ENCODE peak calls at places on chromosomes 3 and 15, in five cellular contexts. B, U, X, V and S are unnamed samples. For H3K79me2 and H3K9me3, the result is how much of the 10 kb centered on the place peaks cover.

GRCh38 chr15:97728791-97729190 is 231.7 kb upstream of the ARRDC4 start:
- DNase-seq in B (no peak), U (no peak), X (no peak), V (no peak), S (no peak)

GRCh38 chr15:99427668-99428361 is 138.0 kb upstream of the MEF2A start:
- DNase-seq in B (no peak), U (no peak), X (no peak), V (no peak), S (no peak)

GRCh38 chr3:52388933-52389332 is 56.0 kb downstream of the SEMA3G start:
- DNase-seq in B (peak), U (no peak), X (peak), V (no peak), S (no peak)

GRCh38 chr3:133893683-133894333 is 1.9 kb downstream of the RAB6B start:
- DNase-seq in B (no peak), U (no peak), X (no peak), V (no peak), S (no peak)

GRCh38 chr3:23829242-23829934 is 23.6 kb downstream of the UBE2E1 start:
- DNase-seq in B (no peak), U (no peak), X (peak), V (no peak), S (no peak)

GRCh38 chr3:150727653-150728502 is 24.2 kb upstream of the ERICH6 start:
- DNase-seq in B (no peak), U (no peak), X (no peak), V (no peak), S (no peak)

GRCh38 chr3:192851821-192852352 is 65.8 kb downstream of the MB21D2 start:
- DNase-seq in B (peak), U (peak), X (no peak), V (peak), S (peak)

GRCh38 chr3:95048564-95048963 is 985.7 kb downstream of the NSUN3 start:
- DNase-seq in B (no peak), U (peak), X (no peak), V (no peak), S (no peak)

GRCh38 chr3:48926425-48927392 is 8.1 kb downstream of the ARIH2 start:
- DNase-seq in B (peak), U (peak), X (no peak), V (no peak), S (no peak)

GRCh38 chr15:40045572-40046217 is 6.7 kb upstream of the SRP14 start:
- DNase-seq in B (no peak), U (no peak), X (no peak), V (no peak), S (no peak)

GRCh38 chr15:40047413-40048154 is 8.6 kb upstream of the SRP14 start:
- DNase-seq in B (peak), U (peak), X (peak), V (no peak), S (peak)

GRCh38 chr15:40046721-40047412 is 7.9 kb upstream of the SRP14 start:
- DNase-seq in B (peak), U (peak), X (no peak), V (no peak), S (peak)

GRCh38 chr15:40049076-40049475 is 10.1 kb upstream of the SRP14 start:
- DNase-seq in B (no peak), U (no peak), X (no peak), V (no peak), S (no peak)

GRCh38 chr15:40048155-40048792 is 9.3 kb upstream of the SRP14 start:
- DNase-seq in B (no peak), U (no peak), X (peak), V (no peak), S (no peak)
- H3K27ac ChIP-seq in B (peak), U (peak), X (peak), V (no peak), S (peak)

GRCh38 chr15:57245714-57246113 is 130.6 kb upstream of the CGNL1 start:
- DNase-seq in B (no peak), U (no peak), X (no peak), V (no peak), S (no peak)
- H3K79me2 ChIP-seq in B (under half), U (under half), X (under half), V (under half), S (under half)

GRCh38 chr3:112894258-112894657 is 47.6 kb upstream of the CD200R1L start:
- DNase-seq in B (peak), U (no peak), X (no peak), V (peak), S (no peak)

GRCh38 chr3:112900088-112900487 is 53.4 kb upstream of the CD200R1L start:
- DNase-seq in B (no peak), U (no peak), X (no peak), V (no peak), S (no peak)
- H3K9me3 ChIP-seq in B (under half), U (under half), X (under half), V (under half), S (under half)

GRCh38 chr15:57306305-57306943 is 69.9 kb upstream of the CGNL1 start:
- DNase-seq in B (peak), U (no peak), X (peak), V (peak), S (no peak)

GRCh38 chr15:57310876-57311275 is 65.4 kb upstream of the CGNL1 start:
- DNase-seq in B (no peak), U (no peak), X (no peak), V (no peak), S (no peak)

GRCh38 chr15:57307527-57308193 is 68.6 kb upstream of the CGNL1 start:
- DNase-seq in B (peak), U (no peak), X (no peak), V (no peak), S (no peak)

GRCh38 chr15:57305009-57305408 is 71.3 kb upstream of the CGNL1 start:
- DNase-seq in B (no peak), U (no peak), X (no peak), V (no peak), S (no peak)

DNA sequence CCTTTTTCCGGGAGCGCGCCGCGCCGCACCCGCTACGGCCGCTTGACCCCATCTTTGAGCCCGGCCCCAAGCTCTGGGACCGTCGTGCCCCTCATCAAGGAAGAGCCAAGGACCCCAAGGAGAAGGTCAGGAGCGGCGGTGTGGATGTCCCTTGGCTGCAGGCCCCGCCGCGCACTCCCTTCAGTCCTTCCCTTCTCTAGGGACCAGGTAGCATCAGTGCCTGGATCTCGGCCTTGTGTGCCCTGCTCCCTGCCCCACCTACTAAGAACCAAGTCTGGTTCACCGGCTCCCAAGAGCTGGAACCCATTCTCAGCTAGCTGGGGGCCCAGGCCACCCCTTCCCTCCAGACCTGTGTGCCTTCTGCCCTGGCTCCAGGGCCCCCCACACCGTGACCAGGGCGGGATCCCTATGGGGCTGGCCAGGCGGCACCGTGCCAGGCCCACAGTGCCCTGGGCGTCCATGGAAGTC is 69.3 kb upstream of the CGNL1 start:
- DNase-seq in B (no peak), U (no peak), X (no peak), V (no peak), S (no peak)
- H3K27ac ChIP-seq in B (no peak), U (no peak), X (no peak), V (no peak), S (no peak)

GRCh38 chr3:33016846-33017405 is 65.5 kb downstream of the CCR4 start:
- DNase-seq in B (no peak), U (no peak), X (no peak), V (no peak), S (no peak)
- H3K79me2 ChIP-seq in B (under half), U (under half), X (under half), V (under half), S (under half)

DNA sequence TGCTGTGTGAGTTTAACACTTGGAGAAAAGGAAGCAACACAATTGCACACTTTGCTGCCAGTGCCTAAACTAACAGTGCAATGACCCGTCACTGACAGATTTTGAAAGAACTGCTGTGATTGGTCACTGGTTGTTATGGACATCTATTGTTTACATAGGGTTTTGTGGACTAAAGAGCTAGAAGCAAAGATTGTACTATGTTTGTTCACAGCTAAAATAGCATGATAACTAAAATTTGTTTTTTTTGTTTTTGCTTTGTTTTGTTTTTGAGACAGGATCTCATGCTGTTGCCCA is 112.4 kb upstream of the GOLGA8J start:
- DNase-seq in B (peak), U (no peak), X (no peak), V (no peak), S (no peak)
- H3K9me3 ChIP-seq in B (under half), U (under half), X (under half), V (under half), S (under half)

DNA sequence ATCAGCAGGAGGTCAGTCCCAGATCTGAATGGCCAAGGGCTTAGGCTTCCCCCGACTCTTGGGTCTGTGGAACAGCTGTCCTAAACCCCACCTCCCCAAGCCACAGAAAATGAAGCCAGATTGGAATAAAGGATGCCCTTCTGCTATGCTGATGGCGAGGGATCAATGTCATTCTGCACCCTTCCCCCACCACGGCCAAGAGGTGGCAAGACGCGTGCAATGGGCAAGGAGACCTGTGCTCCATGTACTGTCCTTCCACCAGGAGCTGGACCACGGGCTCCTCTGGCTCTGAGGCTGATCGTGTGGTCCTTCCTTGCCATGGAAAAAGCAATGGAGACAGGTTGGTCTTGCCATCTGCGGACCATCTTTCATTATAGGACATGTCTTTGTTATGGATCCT is 32.6 kb upstream of the TBC1D21 start:
- DNase-seq in B (no peak), U (no peak), X (no peak), V (no peak), S (no peak)
- H3K27ac ChIP-seq in B (no peak), U (no peak), X (no peak), V (no peak), S (no peak)

GRCh38 chr3:182470187-182470586 is 323.1 kb upstream of the ATP11B start:
- DNase-seq in B (no peak), U (no peak), X (no peak), V (no peak), S (no peak)
- H3K79me2 ChIP-seq in B (under half), U (under half), X (under half), V (under half), S (under half)

DNA sequence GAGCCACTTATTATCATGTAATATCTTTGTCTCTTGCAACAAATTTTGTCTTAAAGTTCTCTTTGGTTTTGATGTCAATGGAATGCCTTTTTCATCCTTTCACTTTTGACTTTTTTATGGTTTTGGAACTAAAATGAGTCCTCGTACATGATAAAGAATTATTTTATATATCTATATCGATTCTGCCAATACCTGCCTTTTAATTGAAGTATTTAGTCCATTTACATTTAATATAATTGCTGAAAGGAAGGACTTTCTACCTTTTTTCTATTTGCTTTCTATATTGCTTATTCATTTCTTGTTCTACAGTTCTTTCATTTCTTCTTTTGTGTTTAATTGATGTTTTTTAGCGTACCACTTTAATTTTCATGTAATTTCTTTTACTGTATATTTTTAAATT is 32.8 kb downstream of the GABRA5 start:
- DNase-seq in B (no peak), U (no peak), X (no peak), V (no peak), S (no peak)
- H3K9me3 ChIP-seq in B (under half), U (under half), X (under half), V (under half), S (under half)

DNA sequence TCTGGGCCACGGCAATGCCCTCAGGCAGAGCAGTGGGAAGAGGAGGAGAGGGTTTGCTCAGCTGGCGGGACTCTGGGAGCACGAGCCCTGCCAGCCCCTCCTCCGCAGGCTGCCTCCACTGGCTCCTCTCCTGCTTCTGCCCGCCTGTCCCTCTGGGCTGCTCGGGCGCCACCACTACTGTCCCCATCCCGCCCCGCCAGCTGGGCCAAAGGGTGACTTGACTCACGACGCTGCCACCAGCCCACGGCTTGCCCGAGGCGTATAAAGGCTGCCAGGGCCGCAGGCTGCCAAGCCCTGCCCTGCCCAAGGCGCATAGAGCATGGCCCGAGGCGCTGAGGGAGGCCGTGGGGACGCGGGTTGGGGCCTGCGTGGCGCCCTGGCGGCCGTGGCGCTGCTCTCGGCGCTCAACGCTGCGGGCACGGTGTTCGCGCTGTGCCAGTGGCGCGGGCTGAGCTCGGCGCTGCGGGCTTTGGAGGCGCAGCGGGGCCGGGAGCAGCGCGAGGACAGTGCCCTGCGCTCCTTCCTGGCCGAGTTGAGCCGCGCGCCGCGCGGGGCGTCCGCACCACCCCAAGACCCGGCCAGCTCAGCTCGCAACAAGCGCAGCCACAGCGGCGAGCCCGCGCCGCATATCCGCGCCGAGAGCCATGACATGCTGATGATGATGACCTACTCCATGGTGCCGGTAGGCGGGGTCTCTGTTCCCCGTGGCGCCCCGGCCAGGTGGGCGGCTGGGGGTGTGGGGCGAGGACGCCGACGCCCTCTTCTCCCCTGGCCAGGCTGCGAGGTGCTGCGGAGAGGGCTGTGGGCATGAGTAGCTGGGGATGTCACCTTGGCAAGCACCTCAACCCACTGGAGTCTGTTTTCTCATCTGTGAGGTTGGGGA is at the start of gene GLDN:
- DNase-seq in B (no peak), U (no peak), X (no peak), V (no peak), S (no peak)
- H3K27ac ChIP-seq in B (no peak), U (no peak), X (no peak), V (no peak), S (no peak)